ENCODE peak calls at places on chromosomes 7 and 10, in five cellular contexts. One of them, this sample, is unnamed. For H3K9me3, the result is how much of the 10 kb centered on the place peaks cover.

GRCh38 chr7:159038066-159038465 is 106.6 kb downstream of the VIPR2 start:
- DNase-seq in fibroblast of lung: no peak
- DNase-seq in IMR-90: no peak
- DNase-seq in testis: peak
- DNase-seq in endodermal cell: no peak
- DNase-seq in this sample: no peak

GRCh38 chr10:114526497-114527238 is 122.4 kb upstream of the AFAP1L2 start:
- DNase-seq in fibroblast of lung: peak
- DNase-seq in IMR-90: peak
- DNase-seq in testis: peak
- DNase-seq in endodermal cell: peak
- DNase-seq in this sample: no peak

GRCh38 chr10:16950686-16951681 is 133.8 kb upstream of the RSU1 start:
- DNase-seq in fibroblast of lung: peak
- DNase-seq in IMR-90: peak
- DNase-seq in testis: no peak
- DNase-seq in endodermal cell: peak
- DNase-seq in this sample: no peak

GRCh38 chr7:77188736-77189429 is 10.7 kb downstream of the FGL2 start:
- DNase-seq in fibroblast of lung: no peak
- DNase-seq in IMR-90: no peak
- DNase-seq in testis: no peak
- DNase-seq in endodermal cell: no peak
- DNase-seq in this sample: no peak

GRCh38 chr7:111833461-111833860 is 271.2 kb upstream of the IMMP2L start:
- DNase-seq in fibroblast of lung: no peak
- DNase-seq in IMR-90: peak
- DNase-seq in testis: no peak
- DNase-seq in endodermal cell: no peak
- DNase-seq in this sample: no peak

GRCh38 chr10:7485267-7485601 is 74.4 kb upstream of the SFMBT2 start:
- DNase-seq in fibroblast of lung: no peak
- DNase-seq in IMR-90: no peak
- DNase-seq in testis: no peak
- DNase-seq in endodermal cell: no peak
- DNase-seq in this sample: no peak

GRCh38 chr10:26567349-26567721 is 129.2 kb downstream of the APBB1IP start:
- DNase-seq in fibroblast of lung: no peak
- DNase-seq in IMR-90: no peak
- DNase-seq in testis: peak
- DNase-seq in endodermal cell: no peak
- DNase-seq in this sample: no peak

GRCh38 chr10:20084451-20084850 is 268.2 kb downstream of the PLXDC2 start:
- DNase-seq in fibroblast of lung: no peak
- DNase-seq in IMR-90: no peak
- DNase-seq in testis: no peak
- DNase-seq in endodermal cell: peak
- DNase-seq in this sample: no peak

GRCh38 chr7:74514131-74514591 is 60.5 kb downstream of the GTF2IRD1 start:
- DNase-seq in fibroblast of lung: no peak
- DNase-seq in IMR-90: no peak
- DNase-seq in testis: no peak
- DNase-seq in endodermal cell: no peak
- DNase-seq in this sample: no peak

GRCh38 chr7:45026984-45027773 is 27.2 kb downstream of the CCM2 start:
- DNase-seq in fibroblast of lung: peak
- DNase-seq in IMR-90: peak
- DNase-seq in testis: no peak
- DNase-seq in endodermal cell: no peak
- DNase-seq in this sample: peak
- H3K27ac ChIP-seq in fibroblast of lung: no peak
- H3K27ac ChIP-seq in IMR-90: peak
- H3K27ac ChIP-seq in testis: no peak
- H3K27ac ChIP-seq in endodermal cell: no peak
- H3K27ac ChIP-seq in this sample: peak

DNA sequence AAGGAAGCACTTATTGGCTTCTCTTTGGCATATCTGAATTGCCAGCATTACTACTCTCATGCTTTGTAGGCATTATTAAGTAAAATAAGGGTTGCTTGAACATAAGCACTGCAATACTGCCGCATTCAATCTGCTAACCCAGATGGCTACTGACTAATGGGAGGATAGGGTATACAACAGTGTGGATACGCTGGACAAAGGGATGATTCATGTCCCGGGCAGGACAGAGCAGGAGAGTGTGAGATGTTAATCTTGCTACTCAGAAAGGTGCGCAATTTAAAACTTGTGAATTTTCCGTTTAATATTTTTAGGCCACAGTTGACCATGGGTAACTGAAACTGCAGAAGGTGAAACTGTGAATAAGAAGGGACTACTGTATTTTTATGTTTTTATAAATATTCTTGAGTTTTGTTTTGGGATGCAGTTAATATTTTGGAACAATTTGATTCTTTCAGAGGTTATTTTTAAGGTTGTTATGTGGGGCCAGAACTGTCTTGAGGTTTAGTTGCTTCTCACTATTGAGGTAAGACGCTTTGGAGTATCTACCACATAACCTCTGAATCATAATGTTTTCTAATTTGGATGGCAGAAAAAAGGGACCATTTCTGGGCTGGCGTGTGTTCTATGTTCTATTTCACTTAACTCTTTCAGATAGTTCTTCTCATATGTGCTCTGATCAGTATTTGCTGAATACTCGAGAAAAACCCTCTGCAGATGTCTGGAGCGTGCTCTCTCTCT is 75.7 kb upstream of the SYPL1 start:
- DNase-seq in fibroblast of lung: peak
- DNase-seq in IMR-90: peak
- DNase-seq in testis: no peak
- DNase-seq in endodermal cell: no peak
- DNase-seq in this sample: no peak
- H3K4me3 ChIP-seq in fibroblast of lung: no peak
- H3K4me3 ChIP-seq in IMR-90: no peak
- H3K4me3 ChIP-seq in testis: no peak
- H3K4me3 ChIP-seq in endodermal cell: no peak
- H3K4me3 ChIP-seq in this sample: no peak

GRCh38 chr10:131014271-131014670 is 297.2 kb downstream of the TCERG1L start:
- DNase-seq in fibroblast of lung: no peak
- DNase-seq in IMR-90: no peak
- DNase-seq in testis: no peak
- DNase-seq in endodermal cell: no peak
- DNase-seq in this sample: no peak

GRCh38 chr10:131015271-131015670 is 296.2 kb downstream of the TCERG1L start:
- DNase-seq in fibroblast of lung: no peak
- DNase-seq in IMR-90: no peak
- DNase-seq in testis: no peak
- DNase-seq in endodermal cell: no peak
- DNase-seq in this sample: no peak

GRCh38 chr10:131017566-131018285 is 293.8 kb downstream of the TCERG1L start:
- DNase-seq in fibroblast of lung: no peak
- DNase-seq in IMR-90: no peak
- DNase-seq in testis: no peak
- DNase-seq in endodermal cell: peak
- DNase-seq in this sample: no peak

GRCh38 chr10:131018886-131019500 is 292.5 kb downstream of the TCERG1L start:
- DNase-seq in fibroblast of lung: no peak
- DNase-seq in IMR-90: no peak
- DNase-seq in testis: no peak
- DNase-seq in endodermal cell: peak
- DNase-seq in this sample: no peak

GRCh38 chr10:131016556-131016955 is 295.0 kb downstream of the TCERG1L start:
- DNase-seq in fibroblast of lung: no peak
- DNase-seq in IMR-90: no peak
- DNase-seq in testis: no peak
- DNase-seq in endodermal cell: peak
- DNase-seq in this sample: no peak
- H3K9me3 ChIP-seq in fibroblast of lung: under half
- H3K9me3 ChIP-seq in IMR-90: under half
- H3K9me3 ChIP-seq in testis: under half
- H3K9me3 ChIP-seq in endodermal cell: under half
- H3K9me3 ChIP-seq in this sample: half or more

DNA sequence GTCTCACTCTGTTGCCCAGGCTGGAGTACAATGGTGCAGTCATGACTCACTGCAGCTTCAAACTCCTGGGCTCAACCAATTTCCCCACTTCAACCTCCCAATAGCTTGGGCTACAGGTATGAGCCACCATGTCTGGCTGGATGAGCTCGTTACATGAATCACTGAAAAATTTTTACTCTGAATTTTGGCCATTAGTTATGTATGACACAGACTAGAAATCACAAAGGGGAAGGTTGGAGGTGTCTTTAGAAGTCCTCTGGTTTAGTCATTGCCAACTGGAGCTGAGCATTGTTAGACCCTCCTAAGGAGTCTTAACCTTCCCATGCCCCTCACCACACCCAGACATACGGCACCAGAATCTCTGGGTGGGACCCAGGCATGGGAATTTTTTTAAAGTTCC is 34.7 kb downstream of the SVIL start:
- DNase-seq in fibroblast of lung: no peak
- DNase-seq in IMR-90: peak
- DNase-seq in testis: no peak
- DNase-seq in endodermal cell: no peak
- DNase-seq in this sample: no peak
- H3K27ac ChIP-seq in fibroblast of lung: no peak
- H3K27ac ChIP-seq in IMR-90: no peak
- H3K27ac ChIP-seq in testis: peak
- H3K27ac ChIP-seq in endodermal cell: no peak
- H3K27ac ChIP-seq in this sample: no peak

DNA sequence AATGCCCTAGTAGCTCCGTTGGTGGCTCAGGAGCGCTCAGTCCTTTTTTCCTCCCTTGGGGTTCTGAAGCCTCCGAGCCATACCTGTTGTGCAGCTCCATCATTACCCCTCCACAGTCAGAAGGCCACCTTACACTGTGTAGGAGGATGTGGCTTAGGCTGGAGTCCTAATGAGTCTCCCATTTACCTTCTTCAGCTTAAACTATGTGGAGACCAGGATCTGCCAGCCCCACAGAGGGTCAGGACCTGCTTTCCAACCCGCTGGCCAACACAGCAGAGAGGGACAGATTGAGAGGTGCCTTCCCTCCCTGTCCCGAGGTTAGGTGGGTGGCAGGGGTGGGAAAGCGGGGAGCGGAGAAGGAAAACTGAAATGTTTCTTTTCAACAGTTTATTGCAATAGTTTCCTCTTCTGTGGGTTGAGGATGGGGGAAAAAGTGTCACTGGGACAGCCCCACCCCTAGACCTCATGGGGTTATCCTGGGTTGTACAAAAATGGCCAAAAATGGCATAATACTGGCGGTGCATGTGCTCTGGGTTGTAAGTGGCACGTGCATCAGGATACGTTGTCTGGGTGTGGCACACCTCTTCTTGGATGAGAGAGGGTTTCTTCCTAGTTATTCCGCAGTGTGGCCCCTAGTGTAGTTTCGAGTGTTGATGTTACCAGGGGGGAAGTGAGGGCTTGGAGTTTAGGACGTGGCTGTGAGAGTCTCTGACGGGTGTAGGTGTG is 31.5 kb downstream of the TSPAN14 start:
- DNase-seq in fibroblast of lung: no peak
- DNase-seq in IMR-90: no peak
- DNase-seq in testis: no peak
- DNase-seq in endodermal cell: no peak
- DNase-seq in this sample: no peak
- H3K4me3 ChIP-seq in fibroblast of lung: no peak
- H3K4me3 ChIP-seq in IMR-90: no peak
- H3K4me3 ChIP-seq in testis: no peak
- H3K4me3 ChIP-seq in endodermal cell: no peak
- H3K4me3 ChIP-seq in this sample: no peak

GRCh38 chr7:32516551-32517082 is 21.3 kb downstream of the AVL9 start:
- DNase-seq in fibroblast of lung: no peak
- DNase-seq in IMR-90: no peak
- DNase-seq in testis: no peak
- DNase-seq in endodermal cell: no peak
- DNase-seq in this sample: no peak
- H3K9me3 ChIP-seq in fibroblast of lung: under half
- H3K9me3 ChIP-seq in IMR-90: under half
- H3K9me3 ChIP-seq in testis: under half
- H3K9me3 ChIP-seq in endodermal cell: half or more
- H3K9me3 ChIP-seq in this sample: under half

GRCh38 chr10:103110407-103110806 is 82.7 kb downstream of the NT5C2 start:
- DNase-seq in fibroblast of lung: no peak
- DNase-seq in IMR-90: no peak
- DNase-seq in testis: no peak
- DNase-seq in endodermal cell: no peak
- DNase-seq in this sample: no peak
- H3K27ac ChIP-seq in fibroblast of lung: no peak
- H3K27ac ChIP-seq in IMR-90: no peak
- H3K27ac ChIP-seq in testis: peak
- H3K27ac ChIP-seq in endodermal cell: no peak
- H3K27ac ChIP-seq in this sample: no peak

GRCh38 chr10:21519981-21520436 is 5.5 kb downstream of the SKIDA1 start:
- DNase-seq in fibroblast of lung: peak
- DNase-seq in IMR-90: peak
- DNase-seq in testis: no peak
- DNase-seq in endodermal cell: peak
- DNase-seq in this sample: no peak
- H3K4me3 ChIP-seq in fibroblast of lung: peak
- H3K4me3 ChIP-seq in IMR-90: peak
- H3K4me3 ChIP-seq in testis: peak
- H3K4me3 ChIP-seq in endodermal cell: peak
- H3K4me3 ChIP-seq in this sample: peak

GRCh38 chr10:87866575-87866974 is 3.1 kb downstream of the PTEN start:
- DNase-seq in fibroblast of lung: no peak
- DNase-seq in IMR-90: no peak
- DNase-seq in testis: no peak
- DNase-seq in endodermal cell: no peak
- DNase-seq in this sample: no peak

GRCh38 chr10:87864497-87865059 is 1.2 kb downstream of the PTEN start:
- DNase-seq in fibroblast of lung: no peak
- DNase-seq in IMR-90: no peak
- DNase-seq in testis: no peak
- DNase-seq in endodermal cell: peak
- DNase-seq in this sample: no peak

GRCh38 chr10:87863102-87863943 is at the start of the genes KLLN and PTEN:
- DNase-seq in fibroblast of lung: peak
- DNase-seq in IMR-90: peak
- DNase-seq in testis: peak
- DNase-seq in endodermal cell: peak
- DNase-seq in this sample: peak

GRCh38 chr10:87867453-87867852 is 4.0 kb downstream of the PTEN start:
- DNase-seq in fibroblast of lung: no peak
- DNase-seq in IMR-90: no peak
- DNase-seq in testis: no peak
- DNase-seq in endodermal cell: no peak
- DNase-seq in this sample: no peak

GRCh38 chr10:87865201-87866025 is 2.0 kb downstream of the PTEN start:
- DNase-seq in fibroblast of lung: no peak
- DNase-seq in IMR-90: no peak
- DNase-seq in testis: no peak
- DNase-seq in endodermal cell: no peak
- DNase-seq in this sample: no peak
- H3K9me3 ChIP-seq in fibroblast of lung: under half
- H3K9me3 ChIP-seq in IMR-90: under half
- H3K9me3 ChIP-seq in testis: under half
- H3K9me3 ChIP-seq in endodermal cell: under half
- H3K9me3 ChIP-seq in this sample: under half